ENCODE peak calls at places on chromosomes 6 and 20, in nine cellular contexts. J is H1, Z is astrocyte, S is trophoblast cell, F is OCI-LY7, D is PC-3, U is mesenchymal stem cell, G is fibroblast of lung, I is neuronal stem cell. V is an unnamed sample. For H3K4me1, the result is how much of the 10 kb centered on the place peaks cover.

GRCh38 chr6:2518029-2518428 is 232.7 kb downstream of the MYLK4 start:
- DNase-seq in J (no peak), Z (no peak), S (no peak), F (no peak), D (peak), U (no peak), G (no peak), I (no peak), V (no peak)

GRCh38 chr6:170019259-170020040 is 268.0 kb downstream of the ERMARD start:
- DNase-seq in J (no peak), Z (no peak), S (no peak), F (no peak), D (peak), U (no peak), G (peak), I (no peak), V (no peak)

GRCh38 chr6:163182696-163183095 is 231.8 kb upstream of the QKI start:
- DNase-seq in J (no peak), Z (no peak), S (peak), F (no peak), D (no peak), U (no peak), G (no peak), I (no peak), V (no peak)

GRCh38 chr6:129686941-129687627 is 22.9 kb downstream of the ARHGAP18 start:
- DNase-seq in J (no peak), Z (peak), S (no peak), F (peak), D (no peak), U (peak), G (no peak), I (no peak), V (no peak)

GRCh38 chr6:15329154-15329781 is 83.4 kb downstream of the JARID2 start:
- DNase-seq in J (peak), Z (peak), S (no peak), F (no peak), D (peak), U (peak), G (peak), I (no peak), V (peak)

GRCh38 chr6:7897461-7898192 is 13.0 kb downstream of the TXNDC5 start:
- DNase-seq in J (no peak), Z (no peak), S (no peak), F (peak), D (no peak), U (no peak), G (no peak), I (no peak), V (no peak)

GRCh38 chr20:60219984-60220540 is 261.8 kb downstream of the CDH26 start:
- DNase-seq in J (no peak), Z (no peak), S (no peak), F (no peak), D (no peak), U (no peak), G (peak), I (no peak), V (no peak)

GRCh38 chr6:105459884-105460283 is 57.0 kb upstream of the PREP start:
- DNase-seq in J (no peak), Z (peak), S (no peak), F (no peak), D (peak), U (no peak), G (no peak), I (no peak), V (no peak)

GRCh38 chr20:4737857-4738627 is 16.3 kb downstream of the PRND start:
- DNase-seq in J (no peak), Z (no peak), S (no peak), F (no peak), D (no peak), U (no peak), G (no peak), I (no peak), V (no peak)

GRCh38 chr6:165223736-165224135 is 85.7 kb downstream of the C6orf118 start:
- DNase-seq in J (no peak), Z (no peak), S (no peak), F (no peak), D (no peak), U (no peak), G (no peak), I (no peak), V (no peak)

GRCh38 chr6:14844411-14844810 is 401.5 kb upstream of the JARID2 start:
- DNase-seq in J (no peak), Z (no peak), S (no peak), F (no peak), D (no peak), U (no peak), G (no peak), I (no peak), V (no peak)

GRCh38 chr6:47663462-47664216 is 34.7 kb upstream of the ADGRF4 start:
- DNase-seq in J (peak), Z (no peak), S (no peak), F (no peak), D (peak), U (no peak), G (no peak), I (peak), V (peak)

GRCh38 chr6:5025911-5026819 is 22.3 kb upstream of the RPP40 start:
- DNase-seq in J (peak), Z (peak), S (peak), F (no peak), D (no peak), U (peak), G (peak), I (peak), V (peak)

GRCh38 chr20:38195521-38195920 is 30.5 kb upstream of the TGM2 start:
- DNase-seq in J (no peak), Z (no peak), S (no peak), F (no peak), D (no peak), U (no peak), G (no peak), I (no peak), V (no peak)

GRCh38 chr20:11850901-11851300 is 66.8 kb upstream of the BTBD3 start:
- DNase-seq in J (no peak), Z (peak), S (no peak), F (no peak), D (peak), U (peak), G (peak), I (no peak), V (no peak)
- H2AFZ ChIP-seq in J (no peak), Z (no peak), S (no peak), F (no peak), D (no peak), U (no peak), G (no peak), I (no peak), V (no peak)

DNA sequence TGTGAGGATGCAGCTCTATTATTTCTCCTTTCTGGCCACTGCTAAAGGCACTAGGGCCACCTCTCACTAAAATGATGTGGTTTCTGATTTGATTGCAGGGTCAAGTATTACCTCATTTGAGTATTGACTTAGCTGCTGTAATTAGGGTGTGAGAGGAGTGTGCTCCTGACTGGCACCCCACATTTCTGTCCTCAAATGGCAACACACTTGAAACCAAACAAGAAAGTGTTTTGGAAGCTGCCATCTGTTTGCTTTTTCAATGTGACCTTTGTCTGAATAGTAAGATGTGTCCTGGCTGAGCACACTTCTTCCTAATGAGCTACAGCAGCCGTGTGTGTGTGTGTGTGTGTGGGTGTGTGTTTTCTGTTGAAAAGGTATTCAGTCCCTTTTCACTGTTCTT is 62.8 kb upstream of the SCP2D1 start:
- DNase-seq in J (no peak), Z (no peak), S (no peak), F (no peak), D (no peak), U (no peak), G (no peak), I (peak), V (no peak)
- H3K27ac ChIP-seq in J (no peak), Z (no peak), S (no peak), F (no peak), D (no peak), U (no peak), G (no peak), I (no peak), V (peak)

DNA sequence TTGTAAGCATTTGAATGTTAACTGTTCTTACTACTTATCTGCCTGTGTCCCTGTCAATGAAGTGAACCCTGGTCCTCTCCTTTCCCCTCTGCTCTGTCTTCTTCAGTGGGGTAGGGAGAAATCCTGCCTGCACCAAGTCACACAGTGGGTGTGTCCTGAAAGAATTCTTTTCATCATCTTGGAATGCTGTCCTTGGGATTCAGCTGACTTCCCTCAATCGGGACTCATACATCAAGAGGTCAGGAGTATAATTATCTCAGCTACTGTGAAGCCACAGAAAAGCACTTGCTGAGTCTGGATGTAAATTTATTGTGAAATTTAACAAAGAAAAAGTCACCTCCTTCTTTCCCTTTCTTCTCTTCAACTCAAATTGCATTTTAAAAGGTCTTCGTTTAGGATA is 328.5 kb downstream of the SOX4 start:
- DNase-seq in J (no peak), Z (peak), S (no peak), F (no peak), D (peak), U (peak), G (peak), I (peak), V (peak)
- H3K4me1 ChIP-seq in J (under half), Z (under half), S (under half), F (under half), D (under half), U (under half), G (under half), I (under half), V (under half)

DNA sequence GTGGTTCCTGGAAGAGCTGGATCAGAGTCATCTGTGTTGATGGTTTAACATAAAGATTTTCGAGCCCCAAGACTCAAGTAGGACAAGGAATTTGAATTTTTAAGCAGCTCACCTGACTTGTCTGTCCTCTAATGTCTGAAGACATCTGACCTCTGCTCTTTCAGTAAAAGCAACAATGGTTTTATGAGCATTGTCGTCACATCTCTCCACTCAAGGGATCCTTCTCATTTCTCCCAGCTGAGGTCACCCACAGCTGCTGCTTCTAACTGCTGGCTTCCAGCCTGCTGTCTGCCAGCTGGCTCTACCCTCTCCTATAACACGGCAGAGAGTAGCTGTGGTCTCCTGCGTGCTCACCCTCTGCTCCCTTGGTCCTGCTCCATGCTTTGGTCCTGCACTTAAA is 24.7 kb upstream of the HDAC2 start:
- DNase-seq in J (peak), Z (peak), S (peak), F (no peak), D (peak), U (peak), G (peak), I (no peak), V (peak)
- H2AFZ ChIP-seq in J (peak), Z (no peak), S (no peak), F (no peak), D (no peak), U (peak), G (no peak), I (peak), V (peak)

GRCh38 chr6:28105286-28105685 is 19.1 kb upstream of the ZSCAN16 start:
- DNase-seq in J (no peak), Z (peak), S (no peak), F (peak), D (peak), U (no peak), G (peak), I (no peak), V (no peak)
- H3K27ac ChIP-seq in J (no peak), Z (no peak), S (no peak), F (peak), D (no peak), U (peak), G (peak), I (no peak), V (no peak)

GRCh38 chr6:13427346-13427745 is 60.1 kb downstream of the GFOD1 start:
- DNase-seq in J (no peak), Z (no peak), S (peak), F (no peak), D (no peak), U (no peak), G (no peak), I (no peak), V (no peak)

GRCh38 chr6:13427838-13428527 is 59.4 kb downstream of the GFOD1 start:
- DNase-seq in J (no peak), Z (no peak), S (no peak), F (peak), D (no peak), U (no peak), G (no peak), I (no peak), V (no peak)

GRCh38 chr6:13425971-13426931 is 61.1 kb downstream of the GFOD1 start:
- DNase-seq in J (no peak), Z (peak), S (peak), F (peak), D (peak), U (no peak), G (peak), I (no peak), V (no peak)

GRCh38 chr6:13423292-13423691 is 64.1 kb downstream of the GFOD1 start:
- DNase-seq in J (no peak), Z (no peak), S (no peak), F (no peak), D (no peak), U (no peak), G (no peak), I (no peak), V (no peak)

DNA sequence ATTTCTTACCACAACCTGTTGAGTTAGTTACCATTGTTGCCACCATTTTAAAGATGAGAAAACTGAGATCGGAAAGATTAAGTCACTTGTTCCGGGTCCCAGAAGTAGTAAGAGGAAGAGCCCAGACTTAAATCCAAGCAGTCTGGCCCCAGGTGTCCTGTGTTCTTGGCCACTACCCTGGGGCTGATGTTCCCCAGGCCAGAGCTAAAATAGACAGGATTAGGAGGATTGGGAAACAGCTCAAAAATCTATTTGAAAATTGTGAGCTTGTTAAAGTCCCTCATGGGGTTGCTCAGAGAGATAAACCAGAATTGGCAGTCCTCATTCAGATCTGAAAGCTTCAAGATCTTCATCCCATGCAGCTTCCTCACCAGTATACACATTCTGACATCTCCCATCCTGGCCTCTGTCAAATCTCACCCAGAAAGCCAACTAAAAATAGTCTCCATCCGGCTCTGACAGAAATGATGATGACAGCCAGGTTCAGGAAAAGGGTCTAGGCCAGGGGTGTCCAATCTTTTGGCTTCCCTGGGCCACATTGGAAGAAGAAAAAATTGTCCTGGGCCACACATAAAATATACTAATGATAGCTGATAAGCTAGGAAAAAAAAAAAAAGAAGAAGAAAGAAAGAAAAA is 62.0 kb downstream of the GFOD1 start:
- DNase-seq in J (no peak), Z (no peak), S (no peak), F (no peak), D (no peak), U (no peak), G (no peak), I (no peak), V (no peak)
- H3K4me1 ChIP-seq in J (under half), Z (under half), S (under half), F (under half), D (under half), U (under half), G (under half), I (under half), V (under half)

V was measured in neural progenitor cell.